ENCODE peak calls at places on chromosomes 4 and X, in five cellular contexts. H is uterus, J is pancreas, K is left ventricle myocardium inferior, A is breast epithelium. W is an unnamed sample. For H3K4me1 and H3K9me3, the result is how much of the 10 kb centered on the place peaks cover.

GRCh38 chrX:72105436-72105835 is 26.3 kb downstream of the RTL5 start:
- DNase-seq in A (no peak), H (no peak), K (no peak), J (no peak), W (peak)

GRCh38 chr4:87073570-87074470 is 139.0 kb downstream of the AFF1 start:
- DNase-seq in K (peak), A (no peak), H (no peak), J (no peak), W (peak)

GRCh38 chr4:90606781-90607180 is 479.6 kb downstream of the CCSER1 start:
- DNase-seq in A (no peak), H (no peak), K (no peak), J (no peak), W (no peak)

GRCh38 chrX:97389761-97390192 is 506.1 kb downstream of the RPA4 start:
- DNase-seq in H (no peak), J (no peak), A (no peak), K (no peak), W (no peak)

GRCh38 chr4:107391630-107392028 is 328.4 kb downstream of the PAPSS1 start:
- DNase-seq in H (no peak), A (no peak), J (no peak), K (no peak), W (no peak)

GRCh38 chrX:47430925-47431324 is 52.1 kb downstream of the ZNF41 start:
- DNase-seq in A (no peak), J (no peak), H (no peak), K (no peak), W (no peak)

GRCh38 chr4:169270156-169270809 is 473 bp downstream of the SH3RF1 start:
- DNase-seq in J (peak), K (peak), H (peak), A (peak), W (no peak)

GRCh38 chrX:51743179-51743957 is at the start of gene GSPT2:
- DNase-seq in A (peak), J (peak), K (peak), H (peak), W (peak)

GRCh38 chr4:112604590-112604989 is 32.1 kb downstream of the ZGRF1 start:
- DNase-seq in H (no peak), K (no peak), J (peak), A (no peak), W (peak)

GRCh38 chr4:137510866-137511265 is 21.4 kb downstream of the PCDH18 start:
- DNase-seq in H (peak), J (no peak), K (no peak), A (no peak), W (no peak)

GRCh38 chrX:51899741-51900140 is 6.3 kb downstream of the MAGED1 start:
- DNase-seq in J (no peak), K (no peak), H (no peak), A (no peak), W (no peak)

GRCh38 chr4:119517361-119518229 is 111.0 kb downstream of the PDE5A start:
- DNase-seq in H (no peak), K (no peak), A (no peak), J (no peak), W (no peak)

GRCh38 chr4:119518915-119519410 is 109.6 kb downstream of the PDE5A start:
- DNase-seq in K (no peak), A (no peak), H (no peak), J (no peak), W (no peak)

GRCh38 chr4:119523399-119523798 is 105.2 kb downstream of the PDE5A start:
- DNase-seq in K (no peak), A (no peak), J (no peak), H (no peak), W (no peak)

GRCh38 chr4:119518230-119518892 is 110.2 kb downstream of the PDE5A start:
- DNase-seq in H (no peak), J (no peak), A (no peak), K (no peak), W (no peak)

GRCh38 chr4:119521306-119521705 is 107.3 kb downstream of the PDE5A start:
- DNase-seq in A (no peak), J (no peak), H (no peak), K (no peak), W (no peak)
- H3K4me1 ChIP-seq in A (under half), J (under half), H (under half), K (under half), W (under half)

DNA sequence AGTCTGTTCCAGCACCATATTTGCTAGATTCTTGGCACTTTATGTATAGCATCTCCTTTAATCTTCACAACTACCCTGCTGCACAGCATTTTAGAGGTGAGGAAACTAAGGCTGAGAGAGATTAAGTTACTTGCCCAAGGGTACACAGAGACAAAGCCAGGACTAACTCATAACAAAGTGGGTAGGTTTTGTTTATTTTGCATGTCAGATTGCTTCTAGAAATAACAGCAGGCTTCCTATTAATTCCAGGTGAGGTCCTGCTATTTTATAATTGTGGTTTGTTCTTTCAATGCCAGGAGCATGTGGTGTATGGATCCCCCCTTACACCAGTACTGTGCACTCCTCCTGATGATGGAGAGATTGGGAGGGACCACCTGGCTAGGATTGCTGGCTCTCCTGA is 15.0 kb downstream of the TCEANC start:
- DNase-seq in A (no peak), H (no peak), K (no peak), J (no peak), W (no peak)
- H3K27ac ChIP-seq in A (peak), H (peak), K (peak), J (no peak), W (no peak)

GRCh38 chr4:57061395-57061794 is 48.8 kb downstream of the IGFBP7 start:
- DNase-seq in J (no peak), H (no peak), A (no peak), K (no peak), W (no peak)
- H3K9me3 ChIP-seq in J (under half), H (under half), A (under half), K (under half), W (under half)

DNA sequence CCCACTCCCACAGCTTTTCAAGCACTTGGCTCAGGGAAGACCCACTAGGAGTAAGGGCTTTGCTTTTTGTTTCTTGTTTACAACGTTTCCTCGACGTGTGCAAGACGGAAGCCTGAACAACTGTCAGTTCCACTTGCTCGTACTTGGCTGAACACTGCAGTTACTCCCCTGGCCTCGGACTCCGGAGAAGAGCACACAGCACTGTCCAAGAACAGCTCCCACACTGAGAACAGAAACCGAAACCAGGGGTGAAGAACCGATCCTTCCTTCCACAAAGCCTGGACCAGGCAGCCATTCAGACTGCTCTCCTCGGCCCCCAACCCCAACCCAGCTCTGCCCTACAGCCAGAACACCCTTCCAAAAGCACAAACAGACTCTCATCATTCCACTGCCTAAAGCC is 25.5 kb downstream of the IRF2 start:
- DNase-seq in H (peak), K (peak), J (no peak), A (peak), W (no peak)
- H3K4me1 ChIP-seq in H (under half), K (half or more), J (under half), A (under half), W (half or more)

GRCh38 chr4:27861381-27861787 is 1000.7 kb downstream of the STIM2 start:
- DNase-seq in K (no peak), A (no peak), J (peak), H (no peak), W (no peak)

DNA sequence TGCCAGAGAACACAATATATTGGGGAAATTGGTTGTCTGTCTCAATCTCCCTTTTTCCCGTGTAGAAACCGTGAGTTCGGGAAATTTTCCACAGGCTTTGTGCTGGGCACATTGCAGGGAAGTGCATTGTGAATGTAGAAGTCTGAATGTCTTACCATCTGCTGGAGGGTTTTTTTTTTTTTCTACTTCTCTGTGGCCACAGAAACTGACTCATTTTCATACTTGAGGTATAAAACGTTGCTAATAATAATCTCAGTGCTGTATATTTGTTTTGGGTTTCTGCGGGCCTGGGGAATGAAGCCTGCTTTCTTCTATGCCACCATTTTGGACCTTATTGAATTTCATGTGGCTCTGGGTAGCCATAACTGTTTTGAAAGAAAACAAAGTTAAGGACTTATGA is 1001.2 kb downstream of the STIM2 start:
- DNase-seq in K (no peak), H (no peak), J (no peak), A (no peak), W (no peak)
- H3K27ac ChIP-seq in K (no peak), H (no peak), J (no peak), A (no peak), W (no peak)

GRCh38 chrX:41796577-41796976 is 72.6 kb downstream of the GPR82 start:
- DNase-seq in J (no peak), K (no peak), A (no peak), H (no peak), W (no peak)

GRCh38 chrX:41799661-41800060 is 75.7 kb downstream of the GPR82 start:
- DNase-seq in J (no peak), K (no peak), H (no peak), A (no peak), W (no peak)

GRCh38 chrX:41796050-41796449 is 72.1 kb downstream of the GPR82 start:
- DNase-seq in A (no peak), K (no peak), H (no peak), J (no peak), W (no peak)
- H3K9me3 ChIP-seq in A (under half), K (under half), H (under half), J (under half), W (under half)

GRCh38 chr4:185657191-185657590 is 121.9 kb upstream of the PDLIM3 start:
- DNase-seq in J (no peak), A (no peak), H (no peak), K (no peak), W (no peak)
- H3K4me1 ChIP-seq in J (under half), A (under half), H (under half), K (half or more), W (under half)

DNA sequence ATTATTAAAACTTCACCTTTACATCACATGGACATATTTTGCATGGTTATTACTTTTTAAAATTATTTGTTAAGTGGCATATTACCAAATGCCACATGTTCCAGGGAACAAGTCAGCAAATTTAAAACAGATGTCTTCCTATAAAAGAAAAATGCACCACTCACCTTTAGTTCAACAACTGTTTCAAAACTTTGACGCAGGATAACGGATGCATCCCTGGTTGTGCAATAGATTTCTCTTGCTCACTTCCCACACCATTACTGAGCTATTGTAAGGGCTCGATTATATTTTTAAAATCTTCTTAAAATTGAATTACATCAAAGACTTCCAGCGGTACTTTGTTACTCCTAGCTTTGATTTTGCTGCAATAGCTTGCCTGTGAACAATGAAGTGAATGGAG is 93.0 kb upstream of the ARHGAP24 start:
- DNase-seq in A (no peak), H (no peak), K (no peak), J (no peak), W (no peak)
- H3K27ac ChIP-seq in A (no peak), H (no peak), K (no peak), J (no peak), W (no peak)

GRCh38 chrX:143837444-143837843 is 46.4 kb upstream of the UBE2NL start:
- DNase-seq in H (no peak), A (no peak), J (no peak), K (no peak), W (no peak)

GRCh38 chrX:143837010-143837409 is 46.9 kb upstream of the UBE2NL start:
- DNase-seq in H (no peak), K (no peak), J (no peak), A (no peak), W (no peak)
- H3K9me3 ChIP-seq in H (under half), K (under half), J (under half), A (under half), W (under half)

GRCh38 chr4:146051724-146052396 is 113.2 kb upstream of the ZNF827 start:
- DNase-seq in K (no peak), H (no peak), J (no peak), A (no peak), W (no peak)

GRCh38 chr4:146058531-146058930 is 117.0 kb upstream of the LSM6 start:
- DNase-seq in K (no peak), A (no peak), J (no peak), H (no peak), W (no peak)

GRCh38 chr4:146059153-146059552 is 116.4 kb upstream of the LSM6 start:
- DNase-seq in H (no peak), K (no peak), J (no peak), A (no peak), W (no peak)

GRCh38 chr4:146053901-146054300 is 115.3 kb upstream of the ZNF827 start:
- DNase-seq in H (no peak), A (no peak), J (no peak), K (no peak), W (no peak)

DNA sequence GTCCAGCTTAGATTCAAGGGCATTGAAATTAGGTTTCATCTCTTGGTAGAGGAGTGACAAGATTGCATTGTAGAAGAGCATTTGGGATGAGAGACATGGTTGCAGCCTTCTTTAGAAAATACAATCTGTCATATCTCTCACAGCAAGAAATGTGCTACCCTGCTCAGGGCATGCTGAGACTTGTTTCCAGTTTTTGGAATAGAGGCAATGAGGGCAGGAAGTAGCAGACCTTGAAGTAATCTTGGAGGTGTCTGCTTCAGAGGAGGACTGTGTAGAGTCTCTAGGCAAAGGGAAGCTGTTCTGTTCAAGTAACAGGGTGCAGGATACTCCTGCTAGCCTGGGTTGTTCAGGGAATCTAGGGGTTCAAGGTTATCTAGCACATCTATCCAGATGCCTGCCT is 116.1 kb upstream of the ZNF827 start:
- DNase-seq in H (no peak), K (no peak), J (no peak), A (no peak), W (no peak)
- H3K4me1 ChIP-seq in H (under half), K (under half), J (under half), A (under half), W (under half)

W was measured in CD8-positive, alpha-beta memory T cell.